ENCODE peak calls at places on chromosomes 7 and 10, in ten cellular contexts. B is spleen; P is lower lobe of right lung; D is CD8-positive, alpha-beta memory T cell; G is right lobe of liver; L is endodermal cell; N is GM23338; R is IMR-90; Q is tibial artery; H is thoracic aorta. W is an unnamed sample.

GRCh38 chr10:86346794-86347665 is 19.6 kb downstream of the GRID1 start:
- DNase-seq in H (no peak), R (no peak), G (no peak), D (peak; percentile 19), L (no peak), B (peak; percentile 57), P (peak; percentile 48), N (no peak), Q (no peak), W (no peak)

GRCh38 chr7:77570330-77571011 is 33.4 kb downstream of the PTPN12 start:
- DNase-seq in L (no peak), B (no peak), G (no peak), P (no peak), H (no peak), R (peak; percentile 69), N (no peak), D (no peak), Q (no peak), W (no peak)

GRCh38 chr10:93261961-93262610 is 188.4 kb downstream of the CYP26A1 start:
- DNase-seq in N (no peak), D (no peak), H (no peak), Q (no peak), L (no peak), P (no peak), B (no peak), G (no peak), R (peak; percentile 58), W (no peak)

GRCh38 chr7:84637568-84638338 is 443.2 kb upstream of the SEMA3A start:
- DNase-seq in R (peak; percentile 90), L (peak; percentile 43), P (no peak), D (no peak), B (peak; percentile 47), G (no peak), Q (no peak), N (peak; percentile 74), H (no peak), W (no peak)

GRCh38 chr7:157122800-157123495 is 15.8 kb upstream of the UBE3C start:
- DNase-seq in Q (no peak), P (no peak), G (no peak), N (no peak), D (no peak), R (no peak), B (no peak), H (no peak), L (no peak), W (no peak)

GRCh38 chr7:32059289-32060045 is 10.7 kb downstream of the PDE1C start:
- DNase-seq in B (no peak), R (peak; percentile 71), L (peak; percentile 55), N (peak; percentile 9), P (no peak), D (no peak), G (no peak), Q (no peak), H (no peak), W (no peak)

GRCh38 chr7:46720761-46721160 is 799.7 kb upstream of the IGFBP3 start:
- DNase-seq in L (no peak), B (no peak), N (no peak), P (no peak), Q (no peak), H (no peak), G (no peak), R (no peak), D (no peak), W (no peak)

GRCh38 chr7:54802114-54802513 is 43.1 kb upstream of the SEC61G start:
- DNase-seq in G (no peak), H (no peak), D (no peak), Q (no peak), L (no peak), N (no peak), P (no peak), R (no peak), B (no peak), W (no peak)

GRCh38 chr7:151117565-151117964 is 31.3 kb downstream of the AGAP3 start:
- DNase-seq in N (no peak), H (no peak), D (peak; percentile 69), Q (no peak), G (no peak), P (peak; percentile 52), L (no peak), B (no peak), R (no peak), W (no peak)

GRCh38 chr7:83301416-83301815 is 138.7 kb upstream of the PCLO start:
- DNase-seq in H (no peak), G (no peak), B (no peak), D (no peak), R (no peak), N (no peak), Q (no peak), L (no peak), P (no peak), W (no peak)

GRCh38 chr10:112120491-112120890 is 63.1 kb downstream of the GPAM start:
- DNase-seq in H (no peak), N (no peak), Q (no peak), P (no peak), L (no peak), B (no peak), D (no peak), G (no peak), R (no peak), W (no peak)

GRCh38 chr7:112481833-112482669 is 1.3 kb downstream of the LSMEM1 start:
- DNase-seq in R (peak; percentile 86), L (peak; percentile 73), P (no peak), H (peak; percentile 57), Q (peak; percentile 74), D (no peak), B (no peak), G (no peak), N (peak; percentile 46), W (no peak)

GRCh38 chr7:43764039-43764789 is 5.7 kb downstream of the BLVRA start:
- DNase-seq in P (peak; percentile 86), L (no peak), R (no peak), D (no peak), Q (peak; percentile 44), H (peak; percentile 19), B (peak; percentile 84), N (no peak), G (no peak), W (no peak)

GRCh38 chr7:113698556-113699220 is 220.1 kb downstream of the PPP1R3A start:
- DNase-seq in H (no peak), R (peak; percentile 39), L (no peak), N (peak; percentile 56), D (no peak), B (no peak), G (no peak), Q (no peak), P (no peak), W (no peak)

DNA sequence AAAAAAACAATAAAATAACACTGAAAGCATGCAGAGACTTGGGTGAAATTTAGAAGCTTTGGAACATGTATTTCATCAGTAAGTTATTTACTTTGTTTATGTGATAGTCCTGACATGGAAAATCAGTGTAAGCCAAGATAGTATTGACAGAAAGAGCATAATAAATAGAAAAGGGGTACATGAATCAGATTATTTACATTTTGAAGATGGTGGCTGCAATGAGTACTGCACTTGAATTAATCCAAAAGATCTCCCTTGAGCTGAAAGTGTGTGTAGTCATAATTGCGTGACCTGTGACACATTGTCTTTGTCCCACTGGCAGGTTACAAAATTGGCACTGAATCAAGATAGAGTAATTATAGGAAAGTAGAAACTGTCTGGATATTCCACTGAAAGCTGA is 562.9 kb downstream of the GFRA1 start:
- DNase-seq in G (no peak), Q (no peak), P (no peak), N (no peak), D (no peak), R (no peak), B (no peak), H (no peak), L (no peak), W (no peak)
- H3K27ac ChIP-seq in G (no peak overlapping the region), Q (no peak overlapping the region), P (no peak overlapping the region), N (no peak overlapping the region), D (no peak overlapping the region), R (no peak overlapping the region), B (no peak overlapping the region), H (no peak overlapping the region), L (no peak overlapping the region), W (no peak overlapping the region)

DNA sequence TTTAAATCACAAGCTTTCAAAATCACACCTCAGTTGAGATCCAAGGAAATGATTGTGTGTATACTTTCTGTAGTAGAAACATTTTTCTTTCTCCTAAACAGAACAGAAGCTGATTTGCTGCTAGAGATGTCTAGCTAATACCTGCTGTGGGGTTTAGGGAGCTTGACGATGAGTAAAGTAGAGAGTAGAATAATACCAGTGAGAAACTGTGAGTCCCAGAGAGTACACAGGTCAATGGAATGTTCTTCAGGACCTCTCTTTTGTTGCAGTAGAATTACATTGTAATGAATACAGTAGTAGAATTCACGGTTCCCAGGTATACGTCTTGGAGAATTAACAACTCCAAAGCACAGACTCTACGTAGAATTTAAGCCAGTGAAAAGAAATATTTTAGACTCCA is 18.0 kb downstream of the TRUB1 start:
- DNase-seq in L (no peak), R (no peak), H (no peak), D (no peak), G (no peak), P (no peak), Q (no peak), N (peak; percentile 35), B (no peak), W (no peak)
- H3K36me3 ChIP-seq in L (peaks cover 57% of the 10 kb centered on the region), R (no peaks in the 10 kb centered on the region), H (no peaks in the 10 kb centered on the region), D (no peaks in the 10 kb centered on the region), G (no peaks in the 10 kb centered on the region), P (peaks cover 7% of the 10 kb centered on the region), Q (peaks cover 5% of the 10 kb centered on the region), N (no peaks in the 10 kb centered on the region), B (peaks cover 37% of the 10 kb centered on the region), W (no peaks in the 10 kb centered on the region)

DNA sequence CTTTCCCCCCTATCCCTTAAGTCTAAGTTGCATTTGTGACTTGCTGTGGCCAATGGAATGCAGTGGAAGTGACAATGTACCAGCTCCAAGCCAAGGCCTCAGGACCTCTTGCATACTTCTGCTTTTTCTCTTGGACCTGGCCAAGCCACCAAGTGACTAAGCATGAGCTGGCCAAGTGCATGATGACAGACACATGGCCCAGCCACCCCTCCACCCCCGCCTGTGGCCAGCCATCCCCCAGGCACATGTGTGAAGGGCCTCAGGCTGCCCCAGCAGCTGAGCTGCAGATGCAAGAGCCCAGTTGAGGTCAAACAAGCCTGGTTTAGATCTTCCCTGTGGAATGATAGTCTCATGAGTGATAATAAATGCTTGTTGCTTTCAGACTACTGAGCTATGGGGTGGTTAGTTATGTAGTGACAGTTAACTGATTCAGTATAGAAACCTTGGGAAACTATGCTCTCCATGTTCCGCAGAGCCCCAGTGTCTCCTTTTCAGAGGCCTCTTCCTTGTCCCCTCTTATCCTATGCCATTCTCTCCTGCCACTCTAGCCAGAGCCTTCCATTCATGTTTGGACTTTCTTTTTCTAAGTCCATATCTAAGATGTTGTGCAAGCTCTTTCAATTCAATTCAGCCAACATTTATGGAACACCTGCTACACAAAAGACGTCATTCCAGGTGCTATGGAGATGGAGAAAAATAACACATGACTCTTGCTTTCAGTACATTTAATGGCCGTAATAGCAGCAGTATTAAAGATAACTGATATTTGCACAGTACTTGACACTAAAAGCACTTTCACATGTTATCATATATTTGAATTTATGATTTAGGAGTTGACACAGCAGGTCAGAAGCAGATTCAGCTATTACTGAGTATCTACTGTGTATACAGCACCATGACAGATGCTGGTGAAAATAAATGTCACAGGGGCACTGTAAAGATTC is 55.5 kb upstream of the LOXL4 start:
- DNase-seq in G (no peak), P (peak; percentile 83), N (no peak), R (peak; percentile 98), H (peak; percentile 42), B (no peak), D (no peak), L (no peak), Q (peak; percentile 79), W (peak; percentile 50)
- H3K4me1 ChIP-seq in G (no peaks in the 10 kb centered on the region), P (peaks cover 17% of the 10 kb centered on the region), N (no peaks in the 10 kb centered on the region), R (peaks cover 12% of the 10 kb centered on the region), H (peaks cover 7% of the 10 kb centered on the region), B (no peaks in the 10 kb centered on the region), D (no peaks in the 10 kb centered on the region), L (no peaks in the 10 kb centered on the region), Q (no peaks in the 10 kb centered on the region), W (no peaks in the 10 kb centered on the region)

GRCh38 chr10:98308602-98309365 is 40.8 kb upstream of the LOXL4 start:
- DNase-seq in Q (no peak), D (no peak), L (no peak), P (no peak), B (no peak), H (no peak), N (peak; percentile 70), G (no peak), R (no peak), W (no peak)
- H3K27ac ChIP-seq in Q (no peak overlapping the region), D (no peak overlapping the region), L (no peak overlapping the region), P (no peak overlapping the region), B (no peak overlapping the region), H (no peak overlapping the region), N (no peak overlapping the region), G (no peak overlapping the region), R (peak overlapping the region; percentile 18), W (no peak overlapping the region)

W was measured in pancreas.